ENCODE peak calls at places on chromosome 19, in seven cellular contexts. One of them, this sample, is unnamed.

GRCh38 chr19:48750771-48751504 is 1.5 kb downstream of the FUT1 start:
- DNase-seq in midbrain: no peak
- DNase-seq in T-cell: no peak
- DNase-seq in fibroblast of lung: no peak
- DNase-seq in nephron progenitor cell: no peak
- DNase-seq in cardiac fibroblast: no peak
- DNase-seq in GM04504: no peak
- DNase-seq in this sample: no peak

GRCh38 chr19:48965806-48966540 is 864 bp downstream of the FTL start:
- DNase-seq in midbrain: peak
- DNase-seq in T-cell: peak
- DNase-seq in fibroblast of lung: peak
- DNase-seq in nephron progenitor cell: peak
- DNase-seq in cardiac fibroblast: peak
- DNase-seq in GM04504: peak
- DNase-seq in this sample: peak

GRCh38 chr19:3932931-3933810 is at the start of gene NMRK2:
- DNase-seq in midbrain: no peak
- DNase-seq in T-cell: no peak
- DNase-seq in fibroblast of lung: no peak
- DNase-seq in nephron progenitor cell: peak
- DNase-seq in cardiac fibroblast: no peak
- DNase-seq in GM04504: no peak
- DNase-seq in this sample: no peak

GRCh38 chr19:50384685-50385535 is 763 bp downstream of the POLD1 start:
- DNase-seq in midbrain: no peak
- DNase-seq in T-cell: no peak
- DNase-seq in fibroblast of lung: peak
- DNase-seq in nephron progenitor cell: no peak
- DNase-seq in cardiac fibroblast: peak
- DNase-seq in GM04504: no peak
- DNase-seq in this sample: no peak

GRCh38 chr19:46967578-46968018 is 52.0 kb upstream of the NPAS1 start:
- DNase-seq in midbrain: no peak
- DNase-seq in T-cell: no peak
- DNase-seq in fibroblast of lung: no peak
- DNase-seq in nephron progenitor cell: peak
- DNase-seq in cardiac fibroblast: no peak
- DNase-seq in GM04504: no peak
- DNase-seq in this sample: peak

GRCh38 chr19:19423322-19423721 is 17.8 kb downstream of the GATAD2A start:
- DNase-seq in midbrain: peak
- DNase-seq in T-cell: no peak
- DNase-seq in fibroblast of lung: peak
- DNase-seq in nephron progenitor cell: no peak
- DNase-seq in cardiac fibroblast: no peak
- DNase-seq in GM04504: no peak
- DNase-seq in this sample: no peak

GRCh38 chr19:19911150-19911549 is 10.4 kb downstream of the ZNF93 start:
- DNase-seq in midbrain: no peak
- DNase-seq in T-cell: no peak
- DNase-seq in fibroblast of lung: peak
- DNase-seq in nephron progenitor cell: no peak
- DNase-seq in cardiac fibroblast: peak
- DNase-seq in GM04504: no peak
- DNase-seq in this sample: no peak

GRCh38 chr19:57559008-57559403 is 657 bp downstream of the ZNF550 start:
- DNase-seq in midbrain: no peak
- DNase-seq in T-cell: no peak
- DNase-seq in fibroblast of lung: peak
- DNase-seq in nephron progenitor cell: peak
- DNase-seq in cardiac fibroblast: peak
- DNase-seq in GM04504: no peak
- DNase-seq in this sample: no peak

GRCh38 chr19:11232555-11232954 is 6.9 kb upstream of the ANGPTL8 start:
- DNase-seq in midbrain: no peak
- DNase-seq in T-cell: no peak
- DNase-seq in fibroblast of lung: no peak
- DNase-seq in nephron progenitor cell: no peak
- DNase-seq in cardiac fibroblast: no peak
- DNase-seq in GM04504: no peak
- DNase-seq in this sample: no peak

GRCh38 chr19:2613507-2614295 is 88.8 kb downstream of the GNG7 start:
- DNase-seq in midbrain: no peak
- DNase-seq in T-cell: peak
- DNase-seq in fibroblast of lung: peak
- DNase-seq in nephron progenitor cell: peak
- DNase-seq in cardiac fibroblast: peak
- DNase-seq in GM04504: no peak
- DNase-seq in this sample: no peak

GRCh38 chr19:49272204-49272603 is 52.8 kb downstream of the SLC6A16 start:
- DNase-seq in midbrain: no peak
- DNase-seq in T-cell: no peak
- DNase-seq in fibroblast of lung: peak
- DNase-seq in nephron progenitor cell: no peak
- DNase-seq in cardiac fibroblast: peak
- DNase-seq in GM04504: peak
- DNase-seq in this sample: no peak

GRCh38 chr19:6663236-6664187 is 6.4 kb downstream of the TNFSF14 start:
- DNase-seq in midbrain: no peak
- DNase-seq in T-cell: no peak
- DNase-seq in fibroblast of lung: peak
- DNase-seq in nephron progenitor cell: no peak
- DNase-seq in cardiac fibroblast: peak
- DNase-seq in GM04504: no peak
- DNase-seq in this sample: peak

GRCh38 chr19:19274146-19274545 is 1.0 kb upstream of the TM6SF2 start:
- DNase-seq in midbrain: no peak
- DNase-seq in T-cell: no peak
- DNase-seq in fibroblast of lung: no peak
- DNase-seq in nephron progenitor cell: no peak
- DNase-seq in cardiac fibroblast: no peak
- DNase-seq in GM04504: no peak
- DNase-seq in this sample: no peak

GRCh38 chr19:41310031-41310831 is at the start of gene CCDC97:
- DNase-seq in midbrain: peak
- DNase-seq in T-cell: peak
- DNase-seq in fibroblast of lung: peak
- DNase-seq in nephron progenitor cell: peak
- DNase-seq in cardiac fibroblast: peak
- DNase-seq in GM04504: peak
- DNase-seq in this sample: peak

GRCh38 chr19:57267294-57267693 is 13.0 kb upstream of the ZNF460 start:
- DNase-seq in midbrain: no peak
- DNase-seq in T-cell: no peak
- DNase-seq in fibroblast of lung: peak
- DNase-seq in nephron progenitor cell: no peak
- DNase-seq in cardiac fibroblast: no peak
- DNase-seq in GM04504: no peak
- DNase-seq in this sample: no peak

GRCh38 chr19:1063030-1063908 is 3.7 kb upstream of the ARHGAP45 start:
- DNase-seq in midbrain: no peak
- DNase-seq in T-cell: peak
- DNase-seq in fibroblast of lung: no peak
- DNase-seq in nephron progenitor cell: peak
- DNase-seq in cardiac fibroblast: no peak
- DNase-seq in GM04504: no peak
- DNase-seq in this sample: peak

GRCh38 chr19:57841364-57841763 is 8.3 kb upstream of the ZNF587 start:
- DNase-seq in midbrain: no peak
- DNase-seq in T-cell: no peak
- DNase-seq in fibroblast of lung: no peak
- DNase-seq in nephron progenitor cell: no peak
- DNase-seq in cardiac fibroblast: no peak
- DNase-seq in GM04504: no peak
- DNase-seq in this sample: no peak

GRCh38 chr19:11087870-11088507 is 1.3 kb upstream of the LDLR start:
- DNase-seq in midbrain: no peak
- DNase-seq in T-cell: no peak
- DNase-seq in fibroblast of lung: no peak
- DNase-seq in nephron progenitor cell: no peak
- DNase-seq in cardiac fibroblast: no peak
- DNase-seq in GM04504: no peak
- DNase-seq in this sample: no peak